ENCODE peak calls at places on chromosomes 4 and X, in eight cellular contexts. One of them, this sample, is unnamed.

GRCh38 chrX:130060122-130061069 is 49.9 kb downstream of the ELF4 start:
- DNase-seq in IMR-90: peak
- DNase-seq in hepatocyte: peak
- DNase-seq in psoas muscle: peak
- DNase-seq in AG10803: peak
- DNase-seq in A549: peak
- DNase-seq in kidney: peak
- DNase-seq in endothelial cell of umbilical vein: peak
- DNase-seq in this sample: no peak

GRCh38 chrX:130299279-130300009 is 30.7 kb upstream of the ZNF280C start:
- DNase-seq in IMR-90: no peak
- DNase-seq in hepatocyte: no peak
- DNase-seq in psoas muscle: no peak
- DNase-seq in AG10803: no peak
- DNase-seq in A549: no peak
- DNase-seq in kidney: no peak
- DNase-seq in endothelial cell of umbilical vein: no peak
- DNase-seq in this sample: no peak

GRCh38 chrX:112235547-112235946 is 153.0 kb upstream of the TRPC5 start:
- DNase-seq in IMR-90: peak
- DNase-seq in hepatocyte: no peak
- DNase-seq in psoas muscle: no peak
- DNase-seq in AG10803: no peak
- DNase-seq in A549: no peak
- DNase-seq in kidney: no peak
- DNase-seq in endothelial cell of umbilical vein: no peak
- DNase-seq in this sample: no peak

GRCh38 chr4:24032371-24032989 is 142.6 kb upstream of the PPARGC1A start:
- DNase-seq in IMR-90: peak
- DNase-seq in hepatocyte: peak
- DNase-seq in psoas muscle: no peak
- DNase-seq in AG10803: peak
- DNase-seq in A549: no peak
- DNase-seq in kidney: no peak
- DNase-seq in endothelial cell of umbilical vein: no peak
- DNase-seq in this sample: peak

GRCh38 chr4:88242144-88242543 is 42.2 kb downstream of the PPM1K start:
- DNase-seq in IMR-90: no peak
- DNase-seq in hepatocyte: no peak
- DNase-seq in psoas muscle: no peak
- DNase-seq in AG10803: no peak
- DNase-seq in A549: no peak
- DNase-seq in kidney: no peak
- DNase-seq in endothelial cell of umbilical vein: no peak
- DNase-seq in this sample: no peak

GRCh38 chr4:76569695-76570094 is 134.7 kb downstream of the SHROOM3 start:
- DNase-seq in IMR-90: no peak
- DNase-seq in hepatocyte: no peak
- DNase-seq in psoas muscle: no peak
- DNase-seq in AG10803: no peak
- DNase-seq in A549: no peak
- DNase-seq in kidney: no peak
- DNase-seq in endothelial cell of umbilical vein: no peak
- DNase-seq in this sample: no peak

GRCh38 chr4:190016369-190017289 is 10.4 kb downstream of the FRG2 start:
- DNase-seq in IMR-90: no peak
- DNase-seq in hepatocyte: no peak
- DNase-seq in psoas muscle: no peak
- DNase-seq in AG10803: no peak
- DNase-seq in A549: no peak
- DNase-seq in kidney: no peak
- DNase-seq in endothelial cell of umbilical vein: no peak
- DNase-seq in this sample: no peak

GRCh38 chr4:82852751-82853053 is 38.3 kb downstream of the SEC31A start:
- DNase-seq in IMR-90: no peak
- DNase-seq in hepatocyte: no peak
- DNase-seq in psoas muscle: no peak
- DNase-seq in AG10803: no peak
- DNase-seq in A549: no peak
- DNase-seq in kidney: no peak
- DNase-seq in endothelial cell of umbilical vein: no peak
- DNase-seq in this sample: no peak

GRCh38 chr4:181523973-181524372 is 719.2 kb upstream of the TENM3 start:
- DNase-seq in IMR-90: no peak
- DNase-seq in hepatocyte: no peak
- DNase-seq in psoas muscle: no peak
- DNase-seq in AG10803: no peak
- DNase-seq in A549: no peak
- DNase-seq in kidney: no peak
- DNase-seq in endothelial cell of umbilical vein: no peak
- DNase-seq in this sample: no peak

GRCh38 chrX:67636532-67636931 is 92.7 kb downstream of the AR start:
- DNase-seq in IMR-90: no peak
- DNase-seq in hepatocyte: no peak
- DNase-seq in psoas muscle: no peak
- DNase-seq in AG10803: no peak
- DNase-seq in A549: no peak
- DNase-seq in kidney: no peak
- DNase-seq in endothelial cell of umbilical vein: no peak
- DNase-seq in this sample: no peak

GRCh38 chr4:143391895-143392294 is 55.2 kb downstream of the GAB1 start:
- DNase-seq in IMR-90: peak
- DNase-seq in hepatocyte: no peak
- DNase-seq in psoas muscle: no peak
- DNase-seq in AG10803: peak
- DNase-seq in A549: no peak
- DNase-seq in kidney: no peak
- DNase-seq in endothelial cell of umbilical vein: no peak
- DNase-seq in this sample: no peak

GRCh38 chr4:139763668-139764067 is 98.0 kb downstream of the MGST2 start:
- DNase-seq in IMR-90: no peak
- DNase-seq in hepatocyte: peak
- DNase-seq in psoas muscle: no peak
- DNase-seq in AG10803: no peak
- DNase-seq in A549: no peak
- DNase-seq in kidney: no peak
- DNase-seq in endothelial cell of umbilical vein: peak
- DNase-seq in this sample: no peak
- H3K4me3 ChIP-seq in IMR-90: no peak
- H3K4me3 ChIP-seq in hepatocyte: no peak
- H3K4me3 ChIP-seq in psoas muscle: peak
- H3K4me3 ChIP-seq in AG10803: no peak
- H3K4me3 ChIP-seq in A549: no peak
- H3K4me3 ChIP-seq in kidney: peak
- H3K4me3 ChIP-seq in endothelial cell of umbilical vein: no peak
- H3K4me3 ChIP-seq in this sample: no peak

DNA sequence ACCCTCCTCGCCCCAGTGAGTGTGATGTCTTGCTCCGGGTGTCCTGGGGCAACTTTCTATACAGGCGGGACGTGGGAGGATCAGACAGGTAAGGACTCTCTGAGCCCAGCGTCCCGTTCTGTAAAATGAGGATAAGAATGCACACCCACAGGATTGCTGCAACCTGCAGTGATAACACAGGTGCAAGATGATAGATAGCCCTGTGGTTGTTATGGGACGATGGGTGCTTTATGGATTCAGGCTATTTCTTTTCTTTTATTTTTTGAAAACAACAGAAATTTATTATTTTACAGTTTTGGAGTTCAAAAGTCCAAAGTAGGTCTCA is 28.6 kb downstream of the BEX3 start:
- DNase-seq in IMR-90: no peak
- DNase-seq in hepatocyte: no peak
- DNase-seq in psoas muscle: no peak
- DNase-seq in AG10803: no peak
- DNase-seq in A549: no peak
- DNase-seq in kidney: no peak
- DNase-seq in endothelial cell of umbilical vein: no peak
- DNase-seq in this sample: no peak
- H3K4me3 ChIP-seq in IMR-90: peak
- H3K4me3 ChIP-seq in hepatocyte: peak
- H3K4me3 ChIP-seq in psoas muscle: peak
- H3K4me3 ChIP-seq in AG10803: peak
- H3K4me3 ChIP-seq in A549: peak
- H3K4me3 ChIP-seq in kidney: peak
- H3K4me3 ChIP-seq in endothelial cell of umbilical vein: peak
- H3K4me3 ChIP-seq in this sample: no peak

DNA sequence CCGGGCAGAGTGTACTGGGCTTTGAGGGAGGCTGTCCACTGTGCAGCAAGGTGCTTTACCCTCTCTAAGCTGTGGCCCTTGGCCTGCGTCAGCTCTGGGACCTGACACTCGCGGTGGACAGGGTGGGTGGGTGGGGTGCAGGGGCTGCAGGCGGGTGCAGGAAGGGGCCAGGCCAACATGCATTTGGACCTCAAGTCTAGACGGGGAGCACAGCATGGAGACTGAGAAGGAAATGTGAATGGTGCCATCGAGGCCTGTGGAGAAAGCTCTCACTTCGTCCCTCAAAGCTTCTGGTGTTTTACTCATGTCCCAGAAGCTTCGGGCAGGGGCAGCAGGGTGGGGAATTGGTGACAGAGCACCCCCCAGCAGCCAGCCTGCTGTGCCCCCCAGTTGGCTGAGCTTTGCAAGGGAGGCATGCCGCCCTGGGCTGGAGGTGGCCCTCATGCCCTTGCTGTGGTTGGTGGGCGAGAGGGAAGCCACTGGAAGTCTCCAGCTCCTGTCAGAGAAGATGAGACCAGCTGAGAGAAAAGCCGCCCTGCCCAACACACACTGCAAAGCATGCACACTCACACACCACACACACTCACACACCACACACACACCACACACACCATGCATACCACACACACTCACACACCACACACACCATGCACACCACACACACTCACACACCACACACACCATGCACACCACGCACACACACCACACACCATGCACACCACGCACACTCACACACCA is 12.3 kb downstream of the PNMA6E start:
- DNase-seq in IMR-90: no peak
- DNase-seq in hepatocyte: no peak
- DNase-seq in psoas muscle: no peak
- DNase-seq in AG10803: no peak
- DNase-seq in A549: no peak
- DNase-seq in kidney: no peak
- DNase-seq in endothelial cell of umbilical vein: no peak
- DNase-seq in this sample: no peak
- H3K4me3 ChIP-seq in IMR-90: no peak
- H3K4me3 ChIP-seq in hepatocyte: no peak
- H3K4me3 ChIP-seq in psoas muscle: no peak
- H3K4me3 ChIP-seq in AG10803: no peak
- H3K4me3 ChIP-seq in A549: no peak
- H3K4me3 ChIP-seq in kidney: no peak
- H3K4me3 ChIP-seq in endothelial cell of umbilical vein: no peak
- H3K4me3 ChIP-seq in this sample: no peak

DNA sequence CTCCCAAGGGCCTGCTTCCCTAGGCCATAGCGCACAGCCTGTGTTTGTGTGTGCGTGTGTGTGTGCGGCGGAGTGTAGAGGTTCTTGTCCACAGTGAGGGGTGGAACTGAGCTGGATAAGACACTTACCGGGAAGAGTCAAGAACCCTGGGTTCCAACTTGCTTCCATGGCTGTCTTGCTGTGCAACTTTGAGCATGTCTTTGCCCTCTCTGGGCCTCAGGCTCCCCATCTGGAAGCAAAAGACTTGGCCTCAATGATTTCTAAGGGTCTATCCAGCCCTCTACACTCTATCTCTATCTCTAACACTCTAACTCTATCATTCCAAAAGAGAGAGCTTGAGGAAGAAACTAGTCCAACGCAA is 121.3 kb upstream of the PJA1 start:
- DNase-seq in IMR-90: no peak
- DNase-seq in hepatocyte: no peak
- DNase-seq in psoas muscle: no peak
- DNase-seq in AG10803: no peak
- DNase-seq in A549: no peak
- DNase-seq in kidney: no peak
- DNase-seq in endothelial cell of umbilical vein: no peak
- DNase-seq in this sample: no peak
- H3K4me3 ChIP-seq in IMR-90: no peak
- H3K4me3 ChIP-seq in hepatocyte: no peak
- H3K4me3 ChIP-seq in psoas muscle: no peak
- H3K4me3 ChIP-seq in AG10803: no peak
- H3K4me3 ChIP-seq in A549: no peak
- H3K4me3 ChIP-seq in kidney: no peak
- H3K4me3 ChIP-seq in endothelial cell of umbilical vein: no peak
- H3K4me3 ChIP-seq in this sample: no peak

DNA sequence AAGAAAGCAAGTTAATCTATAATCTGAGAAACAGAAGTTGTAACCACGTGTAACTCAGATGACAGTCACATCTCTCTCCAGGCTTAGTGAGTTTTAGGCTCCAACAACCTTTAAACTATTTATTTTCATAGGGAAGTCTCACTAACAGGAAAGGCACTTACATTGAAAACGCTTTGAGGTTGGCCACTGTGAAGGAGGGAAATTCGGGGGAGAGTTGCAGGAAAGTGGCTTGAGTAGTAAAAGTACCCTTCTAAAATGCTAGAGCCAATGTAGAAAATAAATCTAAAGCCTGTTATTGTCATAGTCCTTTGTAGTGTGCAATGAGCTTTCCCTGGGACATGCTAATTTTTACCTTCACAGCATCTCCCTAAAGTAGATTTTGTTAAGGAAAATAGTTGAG is 995 bp upstream of the NFXL1 start:
- DNase-seq in IMR-90: no peak
- DNase-seq in hepatocyte: no peak
- DNase-seq in psoas muscle: no peak
- DNase-seq in AG10803: no peak
- DNase-seq in A549: no peak
- DNase-seq in kidney: no peak
- DNase-seq in endothelial cell of umbilical vein: peak
- DNase-seq in this sample: no peak
- H3K4me3 ChIP-seq in IMR-90: no peak
- H3K4me3 ChIP-seq in hepatocyte: peak
- H3K4me3 ChIP-seq in psoas muscle: peak
- H3K4me3 ChIP-seq in AG10803: no peak
- H3K4me3 ChIP-seq in A549: peak
- H3K4me3 ChIP-seq in kidney: no peak
- H3K4me3 ChIP-seq in endothelial cell of umbilical vein: no peak
- H3K4me3 ChIP-seq in this sample: no peak

DNA sequence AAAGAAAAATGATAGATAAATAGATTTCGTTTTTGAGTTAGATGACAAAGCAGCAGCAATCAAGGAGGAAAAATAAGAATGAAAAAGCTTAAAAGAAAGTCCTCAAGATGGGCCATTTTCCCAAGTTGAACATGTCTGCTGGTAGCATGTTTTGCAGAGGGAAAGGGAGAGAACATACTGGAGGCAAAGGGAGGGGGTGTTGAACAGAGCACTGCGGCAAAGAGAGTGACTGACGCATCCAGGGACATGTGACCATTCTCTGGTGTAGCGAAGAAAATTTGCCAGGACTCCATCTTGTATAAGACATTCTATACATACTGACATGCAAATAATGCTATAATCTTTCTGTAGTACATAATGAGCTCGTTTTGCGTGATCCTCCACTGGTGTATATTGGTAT is 1.2 kb downstream of the LINC00632 start:
- DNase-seq in IMR-90: no peak
- DNase-seq in hepatocyte: peak
- DNase-seq in psoas muscle: no peak
- DNase-seq in AG10803: no peak
- DNase-seq in A549: no peak
- DNase-seq in kidney: no peak
- DNase-seq in endothelial cell of umbilical vein: no peak
- DNase-seq in this sample: no peak
- H3K4me3 ChIP-seq in IMR-90: no peak
- H3K4me3 ChIP-seq in hepatocyte: no peak
- H3K4me3 ChIP-seq in psoas muscle: no peak
- H3K4me3 ChIP-seq in AG10803: no peak
- H3K4me3 ChIP-seq in A549: no peak
- H3K4me3 ChIP-seq in kidney: no peak
- H3K4me3 ChIP-seq in endothelial cell of umbilical vein: no peak
- H3K4me3 ChIP-seq in this sample: no peak